ENCODE peak calls at places on chromosomes 1 and 21, in five cellular contexts. B is neuronal stem cell, Q is H9, M is mesenchymal stem cell, D is H1. S is an unnamed sample.

GRCh38 chr1:192363177-192363576 is 46.4 kb downstream of the RGS21 start:
- DNase-seq in B (no peak), Q (no peak), M (no peak), D (no peak), S (no peak)

GRCh38 chr1:178725603-178726517 is 816 bp downstream of the RALGPS2 start:
- DNase-seq in B (peak), Q (peak), M (peak), D (no peak), S (peak)

GRCh38 chr1:248618878-248619277 is 16.0 kb downstream of the OR2T11 start:
- DNase-seq in B (no peak), Q (no peak), M (no peak), D (no peak), S (peak)

GRCh38 chr21:33752260-33752659 is 110.0 kb downstream of the ITSN1 start:
- DNase-seq in B (no peak), Q (no peak), M (no peak), D (no peak), S (no peak)

GRCh38 chr1:42006836-42007235 is 88.1 kb upstream of the HIVEP3 start:
- DNase-seq in B (no peak), Q (no peak), M (no peak), D (no peak), S (no peak)

GRCh38 chr1:194447635-194448034 is 1261.2 kb upstream of the B3GALT2 start:
- DNase-seq in B (no peak), Q (no peak), M (no peak), D (no peak), S (no peak)

GRCh38 chr1:176066709-176067108 is 140.4 kb downstream of the COP1 start:
- DNase-seq in B (no peak), Q (no peak), M (no peak), D (no peak), S (no peak)

GRCh38 chr1:71046891-71047634 is 553 bp downstream of the PTGER3 start:
- DNase-seq in B (no peak), Q (peak), M (no peak), D (no peak), S (peak)

GRCh38 chr1:248822148-248823032 is 3.3 kb downstream of the SH3BP5L start:
- DNase-seq in B (no peak), Q (no peak), M (no peak), D (no peak), S (no peak)

GRCh38 chr1:244102471-244102870 is 51.4 kb downstream of the ZBTB18 start:
- DNase-seq in B (no peak), Q (no peak), M (peak), D (no peak), S (no peak)

GRCh38 chr1:15764269-15764764 is 5.7 kb downstream of the FBLIM1 start:
- DNase-seq in B (no peak), Q (no peak), M (no peak), D (no peak), S (no peak)

GRCh38 chr1:106879538-106879937 is 176.9 kb upstream of the PRMT6 start:
- DNase-seq in B (no peak), Q (no peak), M (no peak), D (no peak), S (no peak)

GRCh38 chr1:81505831-81506230 is 294.9 kb upstream of the ADGRL2 start:
- DNase-seq in B (no peak), Q (no peak), M (no peak), D (no peak), S (no peak)

GRCh38 chr1:39576016-39576657 is 453 bp downstream of the PABPC4 start:
- DNase-seq in B (peak), Q (no peak), M (peak), D (no peak), S (peak)

DNA sequence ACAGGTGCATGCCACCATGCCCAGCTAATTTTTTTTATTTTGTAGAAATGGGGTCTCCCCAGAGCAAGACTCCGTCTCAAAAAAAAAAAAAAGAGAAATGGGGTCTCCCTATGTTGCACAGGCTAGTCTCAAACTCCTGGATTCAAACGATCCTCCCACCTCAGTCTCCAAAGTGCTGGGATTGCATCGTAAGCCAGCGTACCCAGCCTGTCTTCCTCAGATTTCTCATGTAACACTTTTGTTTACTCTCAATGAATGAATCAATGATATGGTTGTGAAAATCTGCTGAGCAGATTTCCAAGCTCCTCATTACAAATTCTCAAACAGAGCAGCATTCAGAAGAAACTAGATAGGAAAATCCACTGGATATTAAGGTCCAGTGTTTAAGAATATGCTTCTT is 6.6 kb downstream of the CMPK1 start:
- DNase-seq in B (no peak), Q (no peak), M (peak), D (no peak), S (no peak)
- H2BK12ac ChIP-seq in B (no peak), Q (no peak), M (no peak), D (no peak), S (no peak)

GRCh38 chr1:172900359-172900997 is 150.3 kb downstream of the TNFSF18 start:
- DNase-seq in B (no peak), Q (no peak), M (no peak), D (no peak), S (no peak)

GRCh38 chr1:172903581-172904220 is 147.0 kb downstream of the TNFSF18 start:
- DNase-seq in B (no peak), Q (no peak), M (peak), D (no peak), S (no peak)

GRCh38 chr1:172902861-172903381 is 147.8 kb downstream of the TNFSF18 start:
- DNase-seq in B (no peak), Q (no peak), M (peak), D (no peak), S (no peak)

GRCh38 chr1:172905452-172905851 is 145.3 kb downstream of the TNFSF18 start:
- DNase-seq in B (no peak), Q (no peak), M (peak), D (no peak), S (no peak)

DNA sequence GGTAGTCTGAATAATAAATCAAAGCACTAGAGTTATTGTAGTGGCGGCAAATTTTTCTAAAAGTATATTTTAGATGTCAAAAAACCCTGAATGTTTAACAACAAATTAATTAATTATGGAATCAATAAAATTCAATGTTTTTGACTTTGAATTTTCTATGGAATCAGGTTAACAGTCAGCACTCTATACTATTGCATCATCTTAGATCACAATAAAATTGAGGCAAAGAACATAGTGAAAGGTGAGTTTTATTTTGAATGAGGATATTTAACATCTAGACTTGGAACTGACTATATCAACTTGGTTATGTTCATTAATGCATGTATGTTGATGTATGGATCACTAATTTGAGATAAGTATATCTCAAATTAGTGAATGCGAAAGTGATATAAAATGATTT is 148.5 kb downstream of the TNFSF18 start:
- DNase-seq in B (no peak), Q (no peak), M (no peak), D (no peak), S (no peak)
- H3K4ac ChIP-seq in B (no peak), Q (no peak), M (no peak), D (no peak), S (no peak)

DNA sequence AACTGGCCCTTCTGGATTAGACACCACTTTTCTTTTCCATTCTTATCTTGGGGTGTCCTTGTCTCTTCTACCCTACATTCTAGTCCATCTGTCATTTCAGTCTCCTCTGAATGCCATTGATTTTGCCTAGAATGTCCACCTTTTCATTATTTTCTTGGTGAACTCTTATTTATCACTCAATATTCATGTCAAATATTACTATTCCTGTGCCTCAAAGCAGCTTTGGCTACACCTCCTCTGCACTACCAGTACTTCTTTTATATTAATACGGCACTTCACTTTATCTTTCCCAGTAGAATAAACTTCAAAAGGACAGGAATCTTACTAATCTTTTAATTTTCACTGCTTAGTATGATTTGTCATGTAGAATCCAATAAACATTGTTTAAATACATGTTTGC is 186.4 kb upstream of the DPYD start:
- DNase-seq in B (no peak), Q (no peak), M (no peak), D (no peak), S (no peak)
- H2BK12ac ChIP-seq in B (no peak), Q (no peak), M (no peak), D (no peak), S (no peak)

GRCh38 chr1:47795102-47795501 is 202.1 kb downstream of the TRABD2B start:
- DNase-seq in B (no peak), Q (no peak), M (no peak), D (no peak), S (no peak)

GRCh38 chr1:47793563-47793962 is 203.6 kb downstream of the TRABD2B start:
- DNase-seq in B (no peak), Q (no peak), M (no peak), D (no peak), S (no peak)

GRCh38 chr1:47794081-47794480 is 203.1 kb downstream of the TRABD2B start:
- DNase-seq in B (no peak), Q (no peak), M (no peak), D (no peak), S (no peak)

GRCh38 chr1:47792786-47793185 is 204.4 kb downstream of the TRABD2B start:
- DNase-seq in B (no peak), Q (no peak), M (no peak), D (no peak), S (no peak)

DNA sequence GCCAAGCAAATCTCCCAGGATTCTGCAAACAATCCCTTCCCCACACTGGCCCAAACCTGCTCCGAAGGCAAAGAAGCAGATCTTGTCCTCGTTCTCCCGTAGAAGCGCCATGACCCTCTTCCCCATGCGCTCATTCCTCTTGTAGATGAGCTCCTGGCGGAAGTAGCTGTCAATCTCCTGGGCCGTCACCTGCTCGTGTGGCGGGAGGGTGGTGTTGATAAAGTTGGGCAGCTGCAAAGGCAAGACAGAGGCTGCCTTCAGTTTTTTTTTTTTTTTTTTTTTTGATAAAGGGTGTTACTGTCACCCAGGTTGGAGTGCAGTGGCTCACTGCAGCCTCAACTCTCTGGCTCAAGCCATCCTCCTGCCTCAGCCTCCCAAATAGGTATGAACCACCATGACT is 202.7 kb downstream of the TRABD2B start:
- DNase-seq in B (no peak), Q (no peak), M (no peak), D (no peak), S (no peak)
- H3K4ac ChIP-seq in B (no peak), Q (no peak), M (no peak), D (no peak), S (no peak)

GRCh38 chr1:206931709-206932108 is 10.0 kb upstream of the FCMR start:
- DNase-seq in B (no peak), Q (peak), M (no peak), D (no peak), S (no peak)
- H2BK12ac ChIP-seq in B (no peak), Q (no peak), M (no peak), D (no peak), S (no peak)

DNA sequence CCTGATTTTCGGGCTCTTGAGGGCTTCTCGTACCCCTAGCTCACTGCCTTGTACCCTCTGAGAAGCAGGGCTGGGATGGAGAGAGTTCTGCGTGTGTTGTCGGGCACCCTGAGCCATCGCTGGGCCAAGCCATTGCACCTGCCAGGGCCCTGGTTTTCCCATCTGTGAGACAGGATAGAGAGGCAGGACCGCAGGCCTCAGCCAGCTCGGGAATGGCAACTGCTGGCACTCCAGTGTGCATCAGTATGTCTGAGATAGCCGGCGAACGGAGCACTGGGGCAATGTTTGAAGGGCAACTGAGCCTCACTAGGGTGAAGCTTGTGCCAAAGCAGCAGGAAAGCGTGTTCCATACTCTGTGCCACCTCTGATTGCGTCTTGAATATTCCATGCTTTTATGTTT is 66.9 kb downstream of the TENT5C start:
- DNase-seq in B (no peak), Q (no peak), M (no peak), D (no peak), S (no peak)
- H3K4ac ChIP-seq in B (no peak), Q (no peak), M (peak), D (no peak), S (no peak)

DNA sequence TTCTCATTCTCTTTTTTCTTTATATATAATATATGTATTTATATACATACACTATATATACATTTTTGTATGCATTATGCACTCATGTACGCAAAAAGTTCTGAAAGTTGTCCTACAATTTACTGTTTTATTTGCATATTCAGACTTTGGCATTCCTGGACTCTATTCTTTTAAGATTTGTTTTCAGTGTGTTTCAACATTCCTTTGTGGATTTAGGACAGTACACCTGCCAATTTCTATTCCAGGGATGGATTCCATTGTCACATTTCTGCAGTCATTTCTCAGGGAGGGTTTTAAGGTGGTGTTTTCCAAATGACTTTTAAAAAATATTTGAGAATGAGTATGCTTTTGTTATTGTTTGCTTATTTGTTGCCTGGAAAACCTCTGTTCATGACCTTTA is 76.2 kb downstream of the TPR start:
- DNase-seq in B (no peak), Q (no peak), M (no peak), D (no peak), S (no peak)
- H2BK12ac ChIP-seq in B (no peak), Q (no peak), M (no peak), D (no peak), S (no peak)

GRCh38 chr21:37364722-37365121 is 1.9 kb upstream of the DYRK1A start:
- DNase-seq in B (no peak), Q (no peak), M (no peak), D (no peak), S (no peak)
- H3K4ac ChIP-seq in B (no peak), Q (no peak), M (no peak), D (no peak), S (no peak)

S was measured in trophoblast cell.